ENCODE peak calls at places on chromosomes 7 and 10, in seven cellular contexts. S is cardiac muscle cell; A is lung; O is heart right ventricle; J is NT2/D1; D is CD8-positive, alpha-beta T cell; H is mammary epithelial cell. G is an unnamed sample. For H3K4me1, the result is how much of the 10 kb centered on the place peaks cover.

GRCh38 chr10:86294346-86295265 is 72.0 kb downstream of the GRID1 start:
- DNase-seq in J (no peak), A (peak), S (no peak), D (peak), O (no peak), H (no peak), G (peak)

GRCh38 chr10:69375307-69376151 is 41.2 kb downstream of the TACR2 start:
- DNase-seq in J (peak), A (no peak), H (peak), S (peak), D (no peak), O (peak), G (peak)

GRCh38 chr7:141463986-141464385 is 87.2 kb upstream of the AGK start:
- DNase-seq in H (no peak), J (no peak), O (no peak), S (no peak), D (no peak), A (no peak), G (no peak)

GRCh38 chr10:92238586-92239098 is 52.2 kb downstream of the CPEB3 start:
- DNase-seq in H (peak), J (no peak), D (no peak), O (no peak), S (no peak), A (peak), G (no peak)

GRCh38 chr10:101014230-101014884 is 14.7 kb downstream of the LZTS2 start:
- DNase-seq in S (peak), A (peak), D (peak), J (no peak), H (peak), O (peak), G (no peak)

GRCh38 chr7:107494315-107494751 is 24.5 kb downstream of the GPR22 start:
- DNase-seq in O (no peak), S (no peak), H (peak), J (no peak), D (no peak), A (no peak), G (no peak)

GRCh38 chr7:9955138-9955537 is 1018.5 kb upstream of the PHF14 start:
- DNase-seq in H (no peak), S (no peak), A (no peak), J (no peak), O (no peak), D (no peak), G (no peak)

GRCh38 chr10:132066186-132066585 is 440 bp downstream of the JAKMIP3 start:
- DNase-seq in A (no peak), H (peak), O (no peak), S (no peak), J (no peak), D (peak), G (no peak)

GRCh38 chr10:112215342-112215774 is 31.8 kb upstream of the GPAM start:
- DNase-seq in A (peak), J (no peak), D (no peak), H (no peak), S (no peak), O (no peak), G (no peak)

GRCh38 chr7:42868456-42868855 is 43.4 kb downstream of the C7orf25 start:
- DNase-seq in H (no peak), A (no peak), J (no peak), S (no peak), O (no peak), D (no peak), G (no peak)

GRCh38 chr10:126130291-126130710 is 233.9 kb downstream of the FANK1 start:
- DNase-seq in O (peak), A (no peak), J (no peak), H (no peak), S (no peak), D (no peak), G (peak)

GRCh38 chr10:109899578-109900355 is 23.5 kb downstream of the XPNPEP1 start:
- DNase-seq in H (no peak), D (no peak), J (no peak), S (no peak), A (no peak), O (no peak), G (no peak)

GRCh38 chr7:80552304-80552703 is 40.4 kb upstream of the GNAT3 start:
- DNase-seq in D (no peak), S (no peak), H (peak), A (no peak), J (no peak), O (no peak), G (no peak)

GRCh38 chr10:91901784-91902677 is 7.3 kb downstream of the FGFBP3 start:
- DNase-seq in H (peak), A (no peak), J (no peak), D (no peak), S (no peak), O (no peak), G (peak)

GRCh38 chr7:137930616-137931015 is 71.3 kb downstream of the CREB3L2 start:
- DNase-seq in O (no peak), H (peak), A (no peak), J (no peak), S (no peak), D (no peak), G (peak)

GRCh38 chr10:48658243-48658888 is 26.3 kb upstream of the WDFY4 start:
- DNase-seq in J (peak), D (peak), O (peak), S (peak), H (peak), A (peak), G (peak)

GRCh38 chr7:1943933-1944618 is 274.0 kb downstream of the ELFN1 start:
- DNase-seq in D (no peak), S (no peak), A (no peak), J (peak), H (no peak), O (peak), G (no peak)

GRCh38 chr7:32092346-32092745 is 22.1 kb upstream of the PDE1C start:
- DNase-seq in O (no peak), S (no peak), A (no peak), J (no peak), H (no peak), D (no peak), G (no peak)

GRCh38 chr10:47233631-47234030 is 66.4 kb upstream of the GDF10 start:
- DNase-seq in A (no peak), O (no peak), D (no peak), J (no peak), H (no peak), S (peak), G (no peak)

GRCh38 chr7:96993453-96993865 is 11.9 kb upstream of the DLX6 start:
- DNase-seq in H (no peak), D (no peak), S (no peak), J (no peak), O (no peak), A (no peak), G (no peak)

GRCh38 chr10:29585488-29585976 is 49.2 kb downstream of the SVIL start:
- DNase-seq in J (no peak), D (no peak), H (no peak), S (no peak), A (peak), O (no peak), G (no peak)

DNA sequence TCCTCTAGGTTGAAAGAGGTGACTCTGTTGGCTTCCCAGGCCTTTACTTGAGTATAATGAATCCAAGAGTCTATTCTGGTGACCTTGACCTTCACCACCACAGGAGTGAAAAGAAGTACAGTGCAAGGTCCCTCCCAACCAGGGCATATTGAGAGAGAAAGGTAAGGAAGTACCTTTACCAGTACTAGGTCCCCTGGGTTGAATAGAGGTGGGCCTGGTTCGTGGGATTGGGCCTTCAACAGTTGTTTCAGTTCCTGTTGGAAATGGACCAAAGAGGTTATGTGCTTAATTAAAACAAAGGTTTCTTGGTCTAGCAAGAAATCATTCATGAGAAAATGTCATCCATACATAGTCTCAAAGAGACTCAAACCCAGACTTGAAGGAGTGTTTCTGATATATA is 6.4 kb upstream of the SFTPA1 start:
- DNase-seq in A (no peak), D (no peak), H (no peak), O (no peak), J (no peak), S (no peak), G (no peak)
- H3K4me1 ChIP-seq in A (under half), D (under half), H (under half), O (under half), J (under half), S (under half), G (under half)

GRCh38 chr7:27423821-27424220 is 181.2 kb downstream of the EVX1 start:
- DNase-seq in A (no peak), J (no peak), O (no peak), D (no peak), H (no peak), S (no peak), G (no peak)

GRCh38 chr7:27418544-27418943 is 175.9 kb downstream of the EVX1 start:
- DNase-seq in J (no peak), A (no peak), S (no peak), O (no peak), H (no peak), D (no peak), G (no peak)

GRCh38 chr7:27420702-27421101 is 178.1 kb downstream of the EVX1 start:
- DNase-seq in S (no peak), D (no peak), J (no peak), A (no peak), H (no peak), O (no peak), G (no peak)

GRCh38 chr7:27423290-27423689 is 180.7 kb downstream of the EVX1 start:
- DNase-seq in A (no peak), H (peak), D (no peak), J (no peak), S (no peak), O (no peak), G (no peak)

DNA sequence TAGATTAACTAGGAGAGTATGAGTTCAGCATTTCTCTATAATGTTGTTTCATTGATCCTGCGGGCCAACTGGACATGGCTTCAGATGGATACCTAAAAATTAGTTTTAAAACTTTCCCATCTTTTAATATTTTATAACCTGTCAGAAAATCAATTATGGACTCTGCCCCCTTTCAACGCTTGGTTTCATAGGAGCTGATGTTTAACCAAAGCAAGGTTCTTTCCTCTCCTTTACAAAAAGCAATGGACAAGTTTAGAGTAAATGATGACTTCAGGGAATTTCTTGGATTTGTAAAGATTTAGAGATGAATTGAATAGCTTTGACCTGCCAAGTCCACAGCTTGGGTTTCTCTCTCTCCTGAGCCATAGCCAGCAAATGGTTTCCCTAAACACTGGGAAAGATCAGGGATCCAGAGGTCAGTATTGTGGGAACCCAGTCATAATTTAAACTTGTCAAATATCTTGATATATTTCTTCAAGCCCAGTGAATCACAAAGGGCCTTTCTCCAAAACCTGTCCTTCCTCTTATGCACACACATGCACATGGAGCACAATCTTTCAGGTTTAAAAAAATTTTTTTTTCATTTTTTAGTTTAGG is 177.1 kb downstream of the EVX1 start:
- DNase-seq in A (no peak), D (no peak), J (no peak), H (peak), O (no peak), S (no peak), G (no peak)
- H3K4me3 ChIP-seq in A (no peak), D (no peak), J (no peak), H (no peak), O (no peak), S (no peak), G (no peak)

DNA sequence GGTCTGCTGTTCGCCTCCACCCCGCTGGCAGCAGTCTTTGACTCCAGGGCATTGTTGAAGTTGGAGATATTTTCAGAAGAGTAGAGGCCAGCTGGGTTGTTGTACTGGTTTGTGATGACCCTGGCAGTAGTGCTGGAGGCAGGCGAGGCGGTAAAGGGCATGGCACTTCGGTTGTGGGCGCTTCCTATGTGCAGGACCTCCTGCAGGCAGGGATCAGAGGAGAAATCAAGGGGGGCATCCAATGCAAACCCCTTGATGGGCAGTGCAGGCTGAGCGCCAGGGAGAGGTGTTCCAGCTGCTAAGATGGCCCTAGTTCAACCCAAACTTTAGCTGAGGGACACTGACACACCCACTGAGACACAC is 27.0 kb downstream of the PDLIM1 start:
- DNase-seq in A (no peak), O (no peak), D (no peak), J (no peak), S (no peak), H (no peak), G (no peak)
- H3K4me1 ChIP-seq in A (under half), O (half or more), D (under half), J (under half), S (under half), H (half or more), G (under half)

DNA sequence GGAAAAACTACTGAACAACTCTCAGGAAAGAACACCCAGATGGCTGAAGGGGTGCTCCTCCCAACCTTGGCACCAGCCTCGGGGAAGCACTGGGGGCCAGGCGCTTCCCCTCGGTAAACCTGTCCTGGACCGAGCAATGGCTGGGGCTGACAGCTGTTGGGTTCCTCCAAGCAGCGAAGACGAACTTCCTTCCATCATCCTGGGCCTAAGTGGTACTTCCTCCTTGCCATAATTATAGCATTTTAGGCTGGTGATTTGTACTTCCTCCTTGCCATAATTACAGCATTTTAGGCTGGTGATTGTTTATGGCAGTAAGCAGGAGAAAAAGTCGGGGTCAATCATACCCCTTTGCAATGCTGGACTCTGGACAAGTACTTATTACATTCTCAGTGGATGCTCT is 69.3 kb downstream of the MYOF start:
- DNase-seq in H (no peak), D (no peak), S (no peak), A (no peak), O (no peak), J (no peak), G (no peak)
- H3K4me3 ChIP-seq in H (no peak), D (no peak), S (no peak), A (no peak), O (no peak), J (no peak), G (no peak)

GRCh38 chr10:60426425-60426824 is 36.8 kb upstream of the ANK3 start:
- DNase-seq in A (no peak), J (no peak), O (no peak), H (peak), D (no peak), S (no peak), G (no peak)
- H3K4me1 ChIP-seq in A (under half), J (under half), O (under half), H (half or more), D (under half), S (under half), G (under half)

DNA sequence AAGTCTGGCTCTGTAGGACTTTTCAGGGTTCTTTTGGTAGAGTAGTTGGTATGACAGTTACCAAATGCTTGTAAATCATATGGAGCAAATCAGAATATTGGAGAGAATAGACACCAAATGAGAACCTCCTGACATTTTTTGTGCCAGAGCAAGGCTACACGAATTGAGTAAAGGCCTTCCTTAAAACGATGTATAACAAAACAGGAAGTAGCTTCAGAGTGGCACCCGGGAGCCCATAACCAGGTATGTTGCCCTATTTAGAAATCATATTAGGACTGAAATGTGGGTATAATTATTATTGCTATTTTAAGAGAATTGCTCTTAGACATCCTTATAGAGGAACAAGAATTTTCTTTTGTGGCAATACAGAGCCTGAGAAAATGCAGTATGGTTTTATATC is 197.3 kb upstream of the MTPN start:
- DNase-seq in O (no peak), D (no peak), S (no peak), H (no peak), J (no peak), A (no peak), G (no peak)
- H3K4me3 ChIP-seq in O (no peak), D (no peak), S (no peak), H (no peak), J (no peak), A (no peak), G (no peak)

DNA sequence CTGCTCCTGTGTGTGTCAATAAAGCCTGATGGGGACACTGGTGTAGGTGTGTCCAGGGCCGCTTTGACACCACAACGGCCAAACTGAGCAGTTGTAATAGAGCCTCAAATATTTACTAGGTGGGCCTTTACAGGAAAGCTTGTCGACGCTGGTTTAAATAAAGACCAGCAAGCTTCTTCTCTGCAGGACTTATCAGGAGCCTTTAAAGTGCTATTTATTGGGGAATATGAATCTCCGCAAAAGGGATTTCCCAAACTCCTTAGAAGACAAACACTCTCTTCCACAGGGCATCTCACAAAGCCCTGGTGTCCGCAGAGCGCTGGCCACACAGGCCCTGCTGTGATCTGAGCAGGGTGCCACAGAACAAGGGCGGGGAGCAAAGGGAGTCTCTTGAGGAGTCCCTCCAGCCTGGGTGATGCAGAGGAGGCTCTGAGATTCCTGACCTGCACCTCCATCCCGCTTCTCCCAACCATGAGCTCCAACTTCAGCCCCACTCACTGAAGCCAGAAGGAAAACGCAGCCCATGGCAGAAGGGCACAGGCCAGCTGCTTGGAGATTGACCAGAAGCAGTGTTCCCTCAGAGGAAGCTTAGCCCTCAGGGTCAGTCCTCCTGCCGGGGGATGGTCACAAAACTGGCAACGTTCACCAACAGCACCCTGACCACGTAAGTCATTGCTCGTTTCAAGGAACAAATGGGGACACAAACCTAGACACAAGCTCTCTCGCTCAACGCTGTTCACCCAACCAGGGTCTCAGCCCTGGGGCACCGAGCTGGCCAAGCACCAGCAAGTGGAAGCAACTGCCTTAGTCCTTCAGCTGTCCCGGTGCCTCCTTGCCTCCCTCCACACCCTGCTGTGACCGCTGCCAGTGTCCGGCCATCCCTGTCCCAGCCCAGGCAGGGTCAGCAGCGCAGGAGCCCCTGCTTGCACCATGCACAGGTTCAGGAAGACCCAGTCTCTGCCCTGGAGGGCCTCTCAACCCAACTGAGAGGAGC is 129.5 kb downstream of the OAT start:
- DNase-seq in H (no peak), S (no peak), D (no peak), J (no peak), A (no peak), O (no peak), G (peak)
- H3K4me1 ChIP-seq in H (under half), S (under half), D (under half), J (under half), A (under half), O (under half), G (under half)

DNA sequence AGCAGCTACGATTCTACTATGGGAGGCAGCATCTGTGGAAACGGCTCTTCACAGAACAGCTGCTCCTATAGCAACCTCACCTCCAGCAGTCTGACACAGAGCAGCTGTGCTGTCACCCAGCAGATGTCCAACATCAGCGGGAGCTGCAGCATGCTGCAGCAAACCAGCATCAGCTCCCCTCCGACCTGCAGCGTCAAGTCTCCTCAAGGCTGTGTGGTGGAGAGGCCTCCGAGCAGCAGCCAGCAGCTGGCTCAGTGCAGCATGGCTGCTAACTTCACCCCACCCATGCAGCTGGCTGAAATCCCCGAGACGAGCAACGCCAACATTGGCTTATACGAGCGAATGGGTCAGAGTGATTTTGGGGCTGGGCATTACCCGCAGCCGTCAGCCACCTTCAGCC is 81.6 kb upstream of the SAMD8 start:
- DNase-seq in A (no peak), H (no peak), S (no peak), D (no peak), O (peak), J (no peak), G (no peak)
- H3K4me3 ChIP-seq in A (no peak), H (no peak), S (no peak), D (no peak), O (no peak), J (no peak), G (no peak)

GRCh38 chr7:30470783-30471182 is 7.8 kb downstream of the NOD1 start:
- DNase-seq in J (no peak), A (peak), S (peak), D (peak), O (no peak), H (no peak), G (peak)
- H3K4me1 ChIP-seq in J (under half), A (half or more), S (half or more), D (under half), O (half or more), H (under half), G (half or more)

GRCh38 chr7:143382791-143383641 is 1.9 kb downstream of the ZYX start:
- DNase-seq in S (no peak), J (no peak), O (no peak), A (no peak), H (no peak), D (no peak), G (no peak)
- H3K4me3 ChIP-seq in S (no peak), J (peak), O (peak), A (peak), H (peak), D (peak), G (peak)